ENCODE peak calls at places on chromosomes 12 and 14, in seven cellular contexts. L, Q, M, I, D, Z and N are unnamed samples.

GRCh38 chr14:70663707-70664179 is 22.0 kb downstream of the TTC9 start:
- DNase-seq in L (peak), Q (no peak), M (no peak), I (no peak), D (no peak), Z (no peak), N (no peak)

GRCh38 chr14:68104518-68104917 is 284.9 kb downstream of the RAD51B start:
- DNase-seq in L (no peak), Q (no peak), M (no peak), I (no peak), D (no peak), Z (no peak), N (no peak)

GRCh38 chr12:9646794-9647622 is 22.5 kb upstream of the CLEC2D start:
- DNase-seq in L (no peak), Q (no peak), M (no peak), I (no peak), D (no peak), Z (no peak), N (no peak)

GRCh38 chr12:70007687-70008086 is 182.7 kb downstream of the MYRFL start:
- DNase-seq in L (no peak), Q (no peak), M (no peak), I (no peak), D (no peak), Z (no peak), N (no peak)

GRCh38 chr14:99541211-99541610 is 60.0 kb downstream of the CCNK start:
- DNase-seq in L (no peak), Q (no peak), M (no peak), I (no peak), D (no peak), Z (no peak), N (no peak)

GRCh38 chr12:122895290-122895689 is 634 bp downstream of the VPS37B start:
- DNase-seq in L (no peak), Q (no peak), M (no peak), I (no peak), D (no peak), Z (no peak), N (no peak)

GRCh38 chr12:70418101-70418500 is 52.0 kb downstream of the KCNMB4 start:
- DNase-seq in L (no peak), Q (no peak), M (no peak), I (no peak), D (no peak), Z (no peak), N (no peak)

GRCh38 chr12:103773109-103773905 is 67.7 kb downstream of the NT5DC3 start:
- DNase-seq in L (no peak), Q (no peak), M (no peak), I (no peak), D (no peak), Z (no peak), N (no peak)

GRCh38 chr14:70027785-70028428 is 148.7 kb downstream of the SMOC1 start:
- DNase-seq in L (peak), Q (peak), M (peak), I (peak), D (peak), Z (peak), N (peak)

GRCh38 chr14:69615471-69616407 is 4.3 kb downstream of the SUSD6 start:
- DNase-seq in L (peak), Q (no peak), M (no peak), I (no peak), D (no peak), Z (peak), N (no peak)

GRCh38 chr14:55794655-55795583 is 214.9 kb downstream of the KTN1 start:
- DNase-seq in L (peak), Q (no peak), M (no peak), I (no peak), D (peak), Z (no peak), N (no peak)

GRCh38 chr14:63759454-63759853 is 31.6 kb upstream of the SGPP1 start:
- DNase-seq in L (no peak), Q (no peak), M (no peak), I (no peak), D (no peak), Z (peak), N (no peak)

GRCh38 chr14:102341566-102341965 is 21.1 kb downstream of the CINP start:
- DNase-seq in L (no peak), Q (no peak), M (no peak), I (no peak), D (no peak), Z (no peak), N (no peak)

GRCh38 chr12:108638141-108638823 is 4.6 kb upstream of the SELPLG start:
- DNase-seq in L (no peak), Q (no peak), M (no peak), I (peak), D (no peak), Z (no peak), N (no peak)

GRCh38 chr14:64971452-64971889 is 665 bp downstream of the RAB15 start:
- DNase-seq in L (no peak), Q (no peak), M (no peak), I (no peak), D (no peak), Z (no peak), N (no peak)

GRCh38 chr12:40158592-40159111 is 52.8 kb upstream of the SLC2A13 start:
- DNase-seq in L (no peak), Q (no peak), M (no peak), I (no peak), D (no peak), Z (no peak), N (no peak)

GRCh38 chr12:101891462-101891971 is 14.1 kb downstream of the DRAM1 start:
- DNase-seq in L (peak), Q (no peak), M (no peak), I (no peak), D (peak), Z (no peak), N (no peak)

GRCh38 chr12:1102088-1102487 is 111.1 kb downstream of the ERC1 start:
- DNase-seq in L (no peak), Q (no peak), M (no peak), I (no peak), D (no peak), Z (no peak), N (no peak)

GRCh38 chr12:14240873-14241220 is 124.6 kb upstream of the ATF7IP start:
- DNase-seq in L (no peak), Q (no peak), M (no peak), I (no peak), D (no peak), Z (no peak), N (no peak)

GRCh38 chr12:93682846-93683261 is 5.7 kb downstream of the CRADD start:
- DNase-seq in L (no peak), Q (no peak), M (no peak), I (no peak), D (no peak), Z (no peak), N (no peak)

GRCh38 chr12:754871-755562 is 2.6 kb downstream of the WNK1 start:
- DNase-seq in L (no peak), Q (no peak), M (no peak), I (no peak), D (no peak), Z (no peak), N (peak)

GRCh38 chr14:103600503-103600902 is 28.5 kb upstream of the KLC1 start:
- DNase-seq in L (no peak), Q (no peak), M (no peak), I (no peak), D (no peak), Z (no peak), N (no peak)

GRCh38 chr12:93767524-93767863 is 90.3 kb downstream of the CRADD start:
- DNase-seq in L (no peak), Q (no peak), M (no peak), I (no peak), D (peak), Z (no peak), N (no peak)

GRCh38 chr12:12099102-12099501 is 28.4 kb downstream of the BCL2L14 start:
- DNase-seq in L (no peak), Q (no peak), M (no peak), I (no peak), D (no peak), Z (no peak), N (no peak)

GRCh38 chr12:65885312-65885711 is 61.0 kb downstream of the HMGA2 start:
- DNase-seq in L (no peak), Q (no peak), M (no peak), I (no peak), D (no peak), Z (no peak), N (no peak)

GRCh38 chr12:67519824-67520433 is 128.6 kb upstream of the DYRK2 start:
- DNase-seq in L (no peak), Q (no peak), M (no peak), I (no peak), D (no peak), Z (no peak), N (no peak)

GRCh38 chr12:66774921-66775320 is 96.0 kb upstream of the GRIP1 start:
- DNase-seq in L (no peak), Q (no peak), M (no peak), I (no peak), D (no peak), Z (no peak), N (no peak)

GRCh38 chr12:64990991-64991570 is 130.0 kb downstream of the WIF1 start:
- DNase-seq in L (no peak), Q (no peak), M (no peak), I (no peak), D (no peak), Z (no peak), N (no peak)

GRCh38 chr12:76670776-76671175 is 93.1 kb upstream of the ZDHHC17 start:
- DNase-seq in L (no peak), Q (no peak), M (no peak), I (no peak), D (no peak), Z (no peak), N (no peak)

GRCh38 chr14:90451443-90451842 is 54.6 kb downstream of the CALM1 start:
- DNase-seq in L (no peak), Q (no peak), M (no peak), I (no peak), D (no peak), Z (no peak), N (no peak)

GRCh38 chr12:62799126-62799736 is 135.7 kb downstream of the PPM1H start:
- DNase-seq in L (peak), Q (peak), M (peak), I (peak), D (peak), Z (peak), N (peak)